ENCODE peak calls at places on chromosomes 1 and 21, in nine cellular contexts. S is activated T-helper 1 cell treated with anti-CD3 and anti-CD28 coated beads, Interleukin-12 subunit alpha, Interleukin-12 subunit beta, Interleukin-2, Interleukin-4 antibody, amounts not matched to agents 30 ng/mL and 10 ng/mL and 1 ng/mL, durations not matched to agents 14 hours and 24 hours and 36 hours; X is activated gamma-delta T cell treated with anti-CD3 and anti-CD28 coated beads, Interleukin-2, amount 50 U/mL, for 16 hours; W is anterior cingulate cortex; N is retina; I is aorta; D is CD4-positive, CD25-positive, alpha-beta regulatory T cell; J is astrocyte; M is CD4-positive, alpha-beta T cell. F is an unnamed sample.

GRCh38 chr21:41863439-41863740 is 15.8 kb downstream of the PRDM15 start:
- DNase-seq in W (no peak), I (no peak), S (no peak), X (no peak), D (no peak), J (no peak), N (no peak), M (no peak), F (no peak)

GRCh38 chr1:96365076-96365475 is 356.5 kb upstream of the PTBP2 start:
- DNase-seq in W (no peak), S (no peak), X (no peak), J (peak; percentile 63), N (no peak), D (no peak), M (no peak), I (no peak), F (no peak)

GRCh38 chr1:17184822-17185484 is 20.0 kb upstream of the PADI1 start:
- DNase-seq in M (no peak), I (no peak), D (no peak), X (no peak), W (no peak), J (no peak), N (no peak), S (no peak), F (no peak)

GRCh38 chr1:206864939-206865671 is at the start of gene IL20:
- DNase-seq in S (peak; percentile 68), M (peak; percentile 85), W (no peak), J (peak; percentile 20), N (peak; percentile 18), I (peak; percentile 86), X (peak; percentile 82), D (peak; percentile 71), F (peak; percentile 7)

GRCh38 chr1:230291731-230292620 is 134.2 kb downstream of the PGBD5 start:
- DNase-seq in M (no peak), W (no peak), N (peak; percentile 44), D (no peak), X (no peak), S (no peak), I (no peak), J (no peak), F (no peak)

GRCh38 chr21:34204481-34205439 is 131.4 kb downstream of the MRPS6 start:
- DNase-seq in S (no peak), M (no peak), N (peak; percentile 70), J (no peak), I (no peak), D (no peak), W (peak; percentile 17), X (no peak), F (no peak)

GRCh38 chr1:7707527-7707926 is 63.6 kb upstream of the VAMP3 start:
- DNase-seq in J (peak; percentile 47), M (no peak), I (no peak), D (no peak), X (no peak), W (no peak), S (no peak), N (no peak), F (no peak)

GRCh38 chr1:218527737-218528136 is 182.6 kb downstream of the TGFB2 start:
- DNase-seq in J (peak; percentile 47), N (no peak), S (no peak), I (no peak), W (no peak), M (no peak), D (no peak), X (no peak), F (no peak)

GRCh38 chr1:196412326-196412725 is 195.9 kb downstream of the KCNT2 start:
- DNase-seq in D (no peak), M (no peak), S (no peak), W (no peak), X (no peak), N (no peak), I (no peak), J (no peak), F (no peak)

GRCh38 chr1:193705473-193706074 is 519.2 kb upstream of the B3GALT2 start:
- DNase-seq in J (peak; percentile 60), M (no peak), X (no peak), D (no peak), S (no peak), I (no peak), N (no peak), W (no peak), F (no peak)

GRCh38 chr1:159014003-159014571 is 4.4 kb downstream of the IFI16 start:
- DNase-seq in M (no peak), J (no peak), S (no peak), I (no peak), N (no peak), D (no peak), W (no peak), X (no peak), F (no peak)

GRCh38 chr1:246629030-246629429 is 62.8 kb downstream of the CNST start:
- DNase-seq in N (no peak), S (no peak), J (no peak), W (no peak), M (no peak), X (no peak), D (no peak), I (no peak), F (no peak)

GRCh38 chr1:156499194-156499702 is 1.3 kb downstream of the MEF2D start:
- DNase-seq in M (no peak), J (no peak), D (no peak), S (no peak), X (no peak), W (no peak), N (no peak), I (no peak), F (no peak)

GRCh38 chr1:25120286-25120685 is 112.0 kb downstream of the SYF2 start:
- DNase-seq in D (no peak), J (no peak), M (no peak), N (no peak), S (no peak), W (no peak), X (no peak), I (no peak), F (no peak)